ENCODE peak calls at places on chromosomes 1 and 21, in four cellular contexts. S is left ventricle myocardium inferior, Q is kidney epithelial cell, K is GM03348. V is an unnamed sample.

GRCh38 chr21:34771512-34772028 is 102.8 kb downstream of the CLIC6 start:
- DNase-seq in K (peak), Q (no peak), S (no peak), V (no peak)

GRCh38 chr1:80274256-80274655 is 1267.7 kb upstream of the ADGRL4 start:
- DNase-seq in S (no peak), K (no peak), Q (no peak), V (no peak)

GRCh38 chr1:227898502-227899140 is 49.1 kb downstream of the WNT9A start:
- DNase-seq in K (no peak), Q (no peak), S (no peak), V (no peak)

GRCh38 chr1:8075511-8076051 is 49.5 kb upstream of the ERRFI1 start:
- DNase-seq in Q (no peak), K (no peak), S (no peak), V (no peak)

GRCh38 chr1:160489513-160490261 is 33.4 kb downstream of the SLAMF6 start:
- DNase-seq in Q (no peak), S (no peak), K (no peak), V (no peak)

GRCh38 chr1:231869364-231869763 is 242.8 kb downstream of the DISC1 start:
- DNase-seq in K (no peak), Q (no peak), S (no peak), V (no peak)

GRCh38 chr1:20008391-20008841 is 29.0 kb upstream of the PLA2G2A start:
- DNase-seq in Q (no peak), S (peak), K (no peak), V (no peak)

GRCh38 chr1:186792870-186793581 is 35.7 kb upstream of the PLA2G4A start:
- DNase-seq in K (no peak), Q (peak), S (no peak), V (no peak)

GRCh38 chr1:43492816-43493215 is 37.9 kb upstream of the PTPRF start:
- DNase-seq in S (no peak), K (no peak), Q (no peak), V (no peak)

GRCh38 chr1:54334996-54335395 is 71.2 kb downstream of the SSBP3 start:
- DNase-seq in K (peak), Q (no peak), S (no peak), V (peak)

GRCh38 chr1:202685671-202686070 is 24.6 kb downstream of the SYT2 start:
- DNase-seq in K (no peak), S (no peak), Q (no peak), V (no peak)

GRCh38 chr21:37758997-37759396 is 157.3 kb downstream of the KCNJ6 start:
- DNase-seq in Q (no peak), S (no peak), K (peak), V (peak)

GRCh38 chr1:148362141-148362929 is 120.8 kb downstream of the PPIAL4G start:
- DNase-seq in K (peak), Q (no peak), S (no peak), V (no peak)

GRCh38 chr1:47755368-47755990 is 241.7 kb downstream of the TRABD2B start:
- DNase-seq in Q (no peak), S (no peak), K (no peak), V (no peak)

GRCh38 chr1:28193701-28194161 is 17.2 kb upstream of the PTAFR start:
- DNase-seq in Q (peak), S (no peak), K (no peak), V (no peak)

GRCh38 chr1:21863981-21864380 is 51.9 kb downstream of the LDLRAD2 start:
- DNase-seq in K (no peak), S (no peak), Q (no peak), V (no peak)

GRCh38 chr1:10912441-10912840 is 100.0 kb upstream of the TARDBP start:
- DNase-seq in S (no peak), K (no peak), Q (no peak), V (no peak)

GRCh38 chr1:153928776-153929432 is 6.1 kb upstream of the GATAD2B start:
- DNase-seq in K (no peak), Q (no peak), S (no peak), V (peak)

GRCh38 chr1:111912116-111912515 is 77.4 kb downstream of the KCND3 start:
- DNase-seq in Q (no peak), S (no peak), K (no peak), V (no peak)

GRCh38 chr1:101964708-101965107 is 32.0 kb downstream of the OLFM3 start:
- DNase-seq in Q (no peak), S (no peak), K (no peak), V (no peak)

GRCh38 chr1:4601986-4602385 is 52.4 kb upstream of the AJAP1 start:
- DNase-seq in S (no peak), Q (no peak), K (no peak), V (no peak)

GRCh38 chr1:212515329-212515760 is 82.6 kb downstream of the NENF start:
- DNase-seq in S (no peak), K (no peak), Q (no peak), V (no peak)

GRCh38 chr1:22131875-22132486 is 10.9 kb downstream of the WNT4 start:
- DNase-seq in S (no peak), K (peak), Q (no peak), V (peak)

GRCh38 chr1:62076286-62076685 is 118.4 kb upstream of the L1TD1 start:
- DNase-seq in Q (peak), S (no peak), K (peak), V (peak)

GRCh38 chr1:159509440-159510222 is 26.2 kb downstream of the OR10J5 start:
- DNase-seq in S (no peak), K (no peak), Q (no peak), V (no peak)

GRCh38 chr1:179061360-179062282 is 20.2 kb upstream of the TOR3A start:
- DNase-seq in Q (no peak), S (no peak), K (no peak), V (no peak)

GRCh38 chr21:42366292-42367010 is at the start of gene TFF1:
- DNase-seq in Q (no peak), S (no peak), K (no peak), V (no peak)

GRCh38 chr1:64838486-64838885 is 93.6 kb downstream of the RAVER2 start:
- DNase-seq in K (no peak), S (no peak), Q (no peak), V (no peak)

GRCh38 chr1:85330206-85330605 is 53.8 kb upstream of the BCL10 start:
- DNase-seq in K (peak), Q (peak), S (no peak), V (peak)

GRCh38 chr1:109812691-109813393 is 49.1 kb upstream of the EPS8L3 start:
- DNase-seq in S (no peak), K (no peak), Q (no peak), V (no peak)

GRCh38 chr1:218679391-218679790 is 334.3 kb downstream of the TGFB2 start:
- DNase-seq in S (no peak), K (no peak), Q (no peak), V (no peak)

GRCh38 chr1:154417338-154417608 is 12.1 kb downstream of the IL6R start:
- DNase-seq in K (no peak), S (no peak), Q (no peak), V (no peak)

GRCh38 chr1:58358311-58358710 is 188.2 kb downstream of the OMA1 start:
- DNase-seq in K (peak), S (no peak), Q (peak), V (no peak)

GRCh38 chr21:38913120-38913975 is 107.6 kb downstream of the ETS2 start:
- DNase-seq in K (peak), Q (no peak), S (peak), V (peak)

GRCh38 chr1:17935230-17935629 is 172.4 kb upstream of the IGSF21 start:
- DNase-seq in S (no peak), Q (no peak), K (no peak), V (no peak)

GRCh38 chr1:1907098-1907736 is 7.8 kb upstream of the CALML6 start:
- DNase-seq in K (no peak), Q (no peak), S (no peak), V (no peak)

GRCh38 chr1:89771991-89772560 is 48.8 kb upstream of the LRRC8D start:
- DNase-seq in K (no peak), Q (no peak), S (no peak), V (no peak)